ENCODE peak calls at places on chromosomes 1 and 21, in five cellular contexts. One of them, this sample, is unnamed.
A peak's percentile ranks its signal among the peaks of the same experiment; 100 is the strongest.

GRCh38 chr1:19257178-19257914 is 5.7 kb downstream of the MRTO4 start:
- DNase-seq in lung microvascular endothelial cell: peak; percentile 37
- DNase-seq in C1 segment of cervical spinal cord: no peak
- DNase-seq in NCI-H1092: no peak
- DNase-seq in RPMI7951: peak; percentile 56
- DNase-seq in this sample: no peak

GRCh38 chr1:234933475-234933874 is 195.2 kb downstream of the TOMM20 start:
- DNase-seq in lung microvascular endothelial cell: peak; percentile 69
- DNase-seq in RPMI7951: peak; percentile 85
- DNase-seq in C1 segment of cervical spinal cord: no peak
- DNase-seq in NCI-H1092: no peak
- DNase-seq in this sample: no peak

GRCh38 chr1:21672478-21673276 is 3.5 kb upstream of the RAP1GAP start:
- DNase-seq in NCI-H1092: no peak
- DNase-seq in C1 segment of cervical spinal cord: no peak
- DNase-seq in lung microvascular endothelial cell: no peak
- DNase-seq in RPMI7951: no peak
- DNase-seq in this sample: peak; percentile 36

GRCh38 chr1:94924967-94925366 is 1.9 kb downstream of the CNN3 start:
- DNase-seq in NCI-H1092: no peak
- DNase-seq in RPMI7951: no peak
- DNase-seq in lung microvascular endothelial cell: peak; percentile 34
- DNase-seq in C1 segment of cervical spinal cord: no peak
- DNase-seq in this sample: no peak

GRCh38 chr21:46138383-46138970 is 16.9 kb downstream of the FTCD start:
- DNase-seq in C1 segment of cervical spinal cord: no peak
- DNase-seq in lung microvascular endothelial cell: no peak
- DNase-seq in RPMI7951: no peak
- DNase-seq in NCI-H1092: no peak
- DNase-seq in this sample: no peak

GRCh38 chr1:168000656-168001055 is 63.8 kb upstream of the MPC2 start:
- DNase-seq in C1 segment of cervical spinal cord: no peak
- DNase-seq in lung microvascular endothelial cell: peak; percentile 4
- DNase-seq in NCI-H1092: no peak
- DNase-seq in RPMI7951: no peak
- DNase-seq in this sample: no peak

GRCh38 chr1:115062542-115063004 is 26.7 kb downstream of the TSPAN2 start:
- DNase-seq in NCI-H1092: no peak
- DNase-seq in C1 segment of cervical spinal cord: no peak
- DNase-seq in RPMI7951: peak; percentile 98
- DNase-seq in lung microvascular endothelial cell: peak; percentile 56
- DNase-seq in this sample: no peak

GRCh38 chr1:45304311-45305081 is 22.2 kb upstream of the HPDL start:
- DNase-seq in lung microvascular endothelial cell: peak; percentile 3
- DNase-seq in RPMI7951: peak; percentile 36
- DNase-seq in C1 segment of cervical spinal cord: no peak
- DNase-seq in NCI-H1092: no peak
- DNase-seq in this sample: no peak

GRCh38 chr21:44870748-44871495 is 2.6 kb downstream of the PTTG1IP start:
- DNase-seq in C1 segment of cervical spinal cord: no peak
- DNase-seq in lung microvascular endothelial cell: peak; percentile 40
- DNase-seq in RPMI7951: peak; percentile 49
- DNase-seq in NCI-H1092: no peak
- DNase-seq in this sample: no peak

GRCh38 chr1:106296431-106296830 is 760.0 kb upstream of the PRMT6 start:
- DNase-seq in lung microvascular endothelial cell: no peak
- DNase-seq in C1 segment of cervical spinal cord: no peak
- DNase-seq in RPMI7951: no peak
- DNase-seq in NCI-H1092: no peak
- DNase-seq in this sample: no peak

GRCh38 chr1:166857995-166858394 is 18.1 kb downstream of the TADA1 start:
- DNase-seq in C1 segment of cervical spinal cord: no peak
- DNase-seq in NCI-H1092: no peak
- DNase-seq in lung microvascular endothelial cell: no peak
- DNase-seq in RPMI7951: no peak
- DNase-seq in this sample: no peak